ENCODE peak calls at places on chromosomes 4 and X, in seven cellular contexts. One of them, this sample, is unnamed.

GRCh38 chrX:48179691-48180090 is 16.9 kb downstream of the SSX5 start:
- DNase-seq in hepatocyte: no peak
- DNase-seq in tibial artery: no peak
- DNase-seq in GM12864: no peak
- DNase-seq in GM23338: no peak
- DNase-seq in psoas muscle: no peak
- DNase-seq in lung: no peak
- DNase-seq in this sample: no peak

GRCh38 chr4:24988776-24989175 is 42.0 kb downstream of the LGI2 start:
- DNase-seq in hepatocyte: peak; percentile 26
- DNase-seq in tibial artery: no peak
- DNase-seq in GM12864: no peak
- DNase-seq in GM23338: peak; percentile 86
- DNase-seq in psoas muscle: no peak
- DNase-seq in lung: no peak
- DNase-seq in this sample: no peak

GRCh38 chrX:42803320-42803719 is 25.4 kb upstream of the PPP1R2C start:
- DNase-seq in hepatocyte: no peak
- DNase-seq in tibial artery: no peak
- DNase-seq in GM12864: no peak
- DNase-seq in GM23338: no peak
- DNase-seq in psoas muscle: no peak
- DNase-seq in lung: no peak
- DNase-seq in this sample: no peak

GRCh38 chr4:147480891-147481576 is at the start of gene EDNRA:
- DNase-seq in hepatocyte: peak; percentile 54
- DNase-seq in tibial artery: no peak
- DNase-seq in GM12864: no peak
- DNase-seq in GM23338: peak; percentile 69
- DNase-seq in psoas muscle: peak; percentile 25
- DNase-seq in lung: no peak
- DNase-seq in this sample: no peak

GRCh38 chr4:14985161-14985560 is 17.1 kb upstream of the CPEB2 start:
- DNase-seq in hepatocyte: no peak
- DNase-seq in tibial artery: no peak
- DNase-seq in GM12864: no peak
- DNase-seq in GM23338: no peak
- DNase-seq in psoas muscle: no peak
- DNase-seq in lung: no peak
- DNase-seq in this sample: no peak

GRCh38 chr4:170089743-170090666 is at the start of gene AADAT:
- DNase-seq in hepatocyte: peak; percentile 91
- DNase-seq in tibial artery: peak; percentile 67
- DNase-seq in GM12864: no peak
- DNase-seq in GM23338: peak; percentile 95
- DNase-seq in psoas muscle: peak; percentile 77
- DNase-seq in lung: peak; percentile 82
- DNase-seq in this sample: peak; percentile 3

GRCh38 chrX:41064028-41064427 is 21.2 kb upstream of the USP9X start:
- DNase-seq in hepatocyte: no peak
- DNase-seq in tibial artery: no peak
- DNase-seq in GM12864: no peak
- DNase-seq in GM23338: no peak
- DNase-seq in psoas muscle: no peak
- DNase-seq in lung: no peak
- DNase-seq in this sample: no peak

GRCh38 chrX:13110427-13111324 is 66.3 kb upstream of the FAM9C start:
- DNase-seq in hepatocyte: peak; percentile 78
- DNase-seq in tibial artery: peak; percentile 57
- DNase-seq in GM12864: no peak
- DNase-seq in GM23338: peak; percentile 6
- DNase-seq in psoas muscle: peak; percentile 25
- DNase-seq in lung: peak; percentile 45
- DNase-seq in this sample: no peak

GRCh38 chr4:101171747-101172146 is 175.6 kb downstream of the PPP3CA start:
- DNase-seq in hepatocyte: no peak
- DNase-seq in tibial artery: no peak
- DNase-seq in GM12864: no peak
- DNase-seq in GM23338: no peak
- DNase-seq in psoas muscle: no peak
- DNase-seq in lung: no peak
- DNase-seq in this sample: no peak

GRCh38 chr4:3531306-3531886 is 826 bp downstream of the LRPAP1 start:
- DNase-seq in hepatocyte: peak; percentile 22
- DNase-seq in tibial artery: no peak
- DNase-seq in GM12864: no peak
- DNase-seq in GM23338: no peak
- DNase-seq in psoas muscle: no peak
- DNase-seq in lung: no peak
- DNase-seq in this sample: no peak

GRCh38 chrX:150080497-150080896 is 142.2 kb upstream of the EOLA2 start:
- DNase-seq in hepatocyte: no peak
- DNase-seq in tibial artery: no peak
- DNase-seq in GM12864: no peak
- DNase-seq in GM23338: no peak
- DNase-seq in psoas muscle: no peak
- DNase-seq in lung: no peak
- DNase-seq in this sample: no peak

GRCh38 chr4:73603307-73603710 is 16.9 kb downstream of the RASSF6 start:
- DNase-seq in hepatocyte: peak; percentile 76
- DNase-seq in tibial artery: no peak
- DNase-seq in GM12864: no peak
- DNase-seq in GM23338: no peak
- DNase-seq in psoas muscle: no peak
- DNase-seq in lung: no peak
- DNase-seq in this sample: no peak

GRCh38 chrX:97551821-97552220 is 668.1 kb downstream of the RPA4 start:
- DNase-seq in hepatocyte: no peak
- DNase-seq in tibial artery: no peak
- DNase-seq in GM12864: no peak
- DNase-seq in GM23338: no peak
- DNase-seq in psoas muscle: no peak
- DNase-seq in lung: no peak
- DNase-seq in this sample: no peak

GRCh38 chrX:100615015-100615414 is 21.6 kb downstream of the TSPAN6 start:
- DNase-seq in hepatocyte: peak; percentile 55
- DNase-seq in tibial artery: no peak
- DNase-seq in GM12864: no peak
- DNase-seq in GM23338: peak; percentile 77
- DNase-seq in psoas muscle: no peak
- DNase-seq in lung: no peak
- DNase-seq in this sample: peak; percentile 59

GRCh38 chr4:37383579-37384229 is 139.2 kb downstream of the NWD2 start:
- DNase-seq in hepatocyte: peak; percentile 83
- DNase-seq in tibial artery: no peak
- DNase-seq in GM12864: no peak
- DNase-seq in GM23338: peak; percentile 84
- DNase-seq in psoas muscle: no peak
- DNase-seq in lung: no peak
- DNase-seq in this sample: peak; percentile 68

GRCh38 chrX:150361777-150362351 is 1.3 kb upstream of the MAMLD1 start:
- DNase-seq in hepatocyte: peak; percentile 31
- DNase-seq in tibial artery: no peak
- DNase-seq in GM12864: no peak
- DNase-seq in GM23338: peak; percentile 41
- DNase-seq in psoas muscle: peak; percentile 19
- DNase-seq in lung: peak; percentile 25
- DNase-seq in this sample: no peak

GRCh38 chrX:109839694-109840358 is 106.8 kb upstream of the ACSL4 start:
- DNase-seq in hepatocyte: peak; percentile 20
- DNase-seq in tibial artery: no peak
- DNase-seq in GM12864: no peak
- DNase-seq in GM23338: peak; percentile 67
- DNase-seq in psoas muscle: peak; percentile 19
- DNase-seq in lung: no peak
- DNase-seq in this sample: no peak

GRCh38 chrX:110004210-110004609 is 1.3 kb downstream of the TMEM164 start:
- DNase-seq in hepatocyte: peak; percentile 46
- DNase-seq in tibial artery: no peak
- DNase-seq in GM12864: no peak
- DNase-seq in GM23338: no peak
- DNase-seq in psoas muscle: peak; percentile 22
- DNase-seq in lung: peak; percentile 55
- DNase-seq in this sample: no peak

GRCh38 chrX:70508296-70508911 is 63.8 kb downstream of the DLG3 start:
- DNase-seq in hepatocyte: no peak
- DNase-seq in tibial artery: no peak
- DNase-seq in GM12864: no peak
- DNase-seq in GM23338: no peak
- DNase-seq in psoas muscle: no peak
- DNase-seq in lung: no peak
- DNase-seq in this sample: peak; percentile 36

GRCh38 chr4:102623622-102624021 is 122.5 kb downstream of the NFKB1 start:
- DNase-seq in hepatocyte: peak; percentile 40
- DNase-seq in tibial artery: no peak
- DNase-seq in GM12864: no peak
- DNase-seq in GM23338: peak; percentile 57
- DNase-seq in psoas muscle: no peak
- DNase-seq in lung: no peak
- DNase-seq in this sample: no peak

GRCh38 chrX:81120936-81121351 is 80.8 kb downstream of the HMGN5 start:
- DNase-seq in hepatocyte: peak; percentile 69
- DNase-seq in tibial artery: peak; percentile 34
- DNase-seq in GM12864: no peak
- DNase-seq in GM23338: peak; percentile 71
- DNase-seq in psoas muscle: peak; percentile 19
- DNase-seq in lung: peak; percentile 37
- DNase-seq in this sample: peak; percentile 68

GRCh38 chr4:14375816-14376215 is 626.5 kb upstream of the CPEB2 start:
- DNase-seq in hepatocyte: no peak
- DNase-seq in tibial artery: no peak
- DNase-seq in GM12864: no peak
- DNase-seq in GM23338: no peak
- DNase-seq in psoas muscle: no peak
- DNase-seq in lung: no peak
- DNase-seq in this sample: no peak

GRCh38 chr4:82680834-82681233 is 117.8 kb downstream of the SCD5 start:
- DNase-seq in hepatocyte: no peak
- DNase-seq in tibial artery: no peak
- DNase-seq in GM12864: no peak
- DNase-seq in GM23338: peak; percentile 27
- DNase-seq in psoas muscle: no peak
- DNase-seq in lung: no peak
- DNase-seq in this sample: no peak

GRCh38 chr4:185682236-185682635 is 129.8 kb downstream of the SORBS2 start:
- DNase-seq in hepatocyte: no peak
- DNase-seq in tibial artery: no peak
- DNase-seq in GM12864: no peak
- DNase-seq in GM23338: no peak
- DNase-seq in psoas muscle: no peak
- DNase-seq in lung: no peak
- DNase-seq in this sample: no peak

GRCh38 chr4:184802203-184803015 is 23.4 kb downstream of the ACSL1 start:
- DNase-seq in hepatocyte: no peak
- DNase-seq in tibial artery: peak; percentile 47
- DNase-seq in GM12864: no peak
- DNase-seq in GM23338: no peak
- DNase-seq in psoas muscle: no peak
- DNase-seq in lung: no peak
- DNase-seq in this sample: no peak

GRCh38 chrX:129769467-129770154 is 10.1 kb upstream of the SASH3 start:
- DNase-seq in hepatocyte: no peak
- DNase-seq in tibial artery: no peak
- DNase-seq in GM12864: peak; percentile 84
- DNase-seq in GM23338: no peak
- DNase-seq in psoas muscle: no peak
- DNase-seq in lung: no peak
- DNase-seq in this sample: peak; percentile 95
- H3K4me3 ChIP-seq in hepatocyte: no peak overlapping the region
- H3K4me3 ChIP-seq in tibial artery: no peak overlapping the region
- H3K4me3 ChIP-seq in GM12864: no peak overlapping the region
- H3K4me3 ChIP-seq in GM23338: no peak overlapping the region
- H3K4me3 ChIP-seq in psoas muscle: no peak overlapping the region
- H3K4me3 ChIP-seq in lung: no peak overlapping the region
- H3K4me3 ChIP-seq in this sample: peak overlapping the region; percentile 20

GRCh38 chr4:108155373-108155772 is 13.4 kb downstream of the LEF1 start:
- DNase-seq in hepatocyte: peak; percentile 50
- DNase-seq in tibial artery: no peak
- DNase-seq in GM12864: peak; percentile 22
- DNase-seq in GM23338: peak; percentile 81
- DNase-seq in psoas muscle: no peak
- DNase-seq in lung: no peak
- DNase-seq in this sample: peak; percentile 69
- TF ChIP-seq CTCF in hepatocyte: peak; percentile 30
- TF ChIP-seq CTCF in tibial artery: no peak
- TF ChIP-seq CTCF in GM12864: no peak
- TF ChIP-seq CTCF in GM23338: peak; percentile 52
- TF ChIP-seq CTCF in psoas muscle: no peak
- TF ChIP-seq CTCF in lung: no peak
- TF ChIP-seq CTCF in this sample: peak; percentile 4

DNA sequence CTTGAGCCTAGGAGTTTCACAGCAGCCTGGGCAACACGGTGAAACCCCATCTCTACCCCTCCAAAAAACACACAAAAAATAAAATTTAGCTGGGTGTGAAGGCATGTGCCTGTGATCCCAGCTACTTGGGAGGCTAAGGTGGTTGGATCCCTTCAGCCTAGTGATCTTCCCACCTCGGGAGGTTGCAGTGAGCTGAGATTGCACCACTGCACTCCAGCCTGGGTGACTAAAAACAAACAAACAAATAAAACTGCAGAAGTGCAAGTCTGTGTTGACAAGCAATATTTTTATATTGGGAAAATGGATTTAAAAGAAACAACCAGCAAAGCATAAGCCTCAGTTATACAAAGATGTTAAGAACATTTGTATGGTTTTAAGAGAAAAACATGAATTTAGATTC is 46.1 kb downstream of the IGFBP7 start:
- DNase-seq in hepatocyte: no peak
- DNase-seq in tibial artery: no peak
- DNase-seq in GM12864: no peak
- DNase-seq in GM23338: no peak
- DNase-seq in psoas muscle: no peak
- DNase-seq in lung: no peak
- DNase-seq in this sample: no peak
- H3K4me3 ChIP-seq in hepatocyte: no peak overlapping the region
- H3K4me3 ChIP-seq in tibial artery: no peak overlapping the region
- H3K4me3 ChIP-seq in GM12864: no peak overlapping the region
- H3K4me3 ChIP-seq in GM23338: no peak overlapping the region
- H3K4me3 ChIP-seq in psoas muscle: no peak overlapping the region
- H3K4me3 ChIP-seq in lung: no peak overlapping the region
- H3K4me3 ChIP-seq in this sample: no peak overlapping the region

GRCh38 chr4:48554606-48555005 is 64.6 kb downstream of the ZAR1 start:
- DNase-seq in hepatocyte: no peak
- DNase-seq in tibial artery: no peak
- DNase-seq in GM12864: no peak
- DNase-seq in GM23338: peak; percentile 28
- DNase-seq in psoas muscle: no peak
- DNase-seq in lung: no peak
- DNase-seq in this sample: no peak

GRCh38 chr4:48553720-48554119 is 63.7 kb downstream of the ZAR1 start:
- DNase-seq in hepatocyte: no peak
- DNase-seq in tibial artery: no peak
- DNase-seq in GM12864: no peak
- DNase-seq in GM23338: no peak
- DNase-seq in psoas muscle: no peak
- DNase-seq in lung: no peak
- DNase-seq in this sample: no peak

GRCh38 chr4:48558026-48558425 is 68.0 kb downstream of the ZAR1 start:
- DNase-seq in hepatocyte: no peak
- DNase-seq in tibial artery: no peak
- DNase-seq in GM12864: no peak
- DNase-seq in GM23338: no peak
- DNase-seq in psoas muscle: no peak
- DNase-seq in lung: no peak
- DNase-seq in this sample: no peak

GRCh38 chr4:48556268-48556667 is 66.2 kb downstream of the ZAR1 start:
- DNase-seq in hepatocyte: no peak
- DNase-seq in tibial artery: no peak
- DNase-seq in GM12864: no peak
- DNase-seq in GM23338: no peak
- DNase-seq in psoas muscle: no peak
- DNase-seq in lung: no peak
- DNase-seq in this sample: no peak

GRCh38 chr4:48557478-48557877 is 67.4 kb downstream of the ZAR1 start:
- DNase-seq in hepatocyte: no peak
- DNase-seq in tibial artery: no peak
- DNase-seq in GM12864: no peak
- DNase-seq in GM23338: peak; percentile 43
- DNase-seq in psoas muscle: no peak
- DNase-seq in lung: no peak
- DNase-seq in this sample: peak; percentile 20
- TF ChIP-seq CTCF in hepatocyte: peak; percentile 19
- TF ChIP-seq CTCF in tibial artery: no peak
- TF ChIP-seq CTCF in GM12864: peak; percentile 27
- TF ChIP-seq CTCF in GM23338: peak; percentile 65
- TF ChIP-seq CTCF in psoas muscle: no peak
- TF ChIP-seq CTCF in lung: no peak
- TF ChIP-seq CTCF in this sample: peak; percentile 16